ENCODE peak calls at places on chromosomes 13 and 19, in four cellular contexts. W is GM23338; L is CD4-positive, alpha-beta T cell; R is astrocyte. V is an unnamed sample.

GRCh38 chr13:20482275-20482761 is 43.3 kb downstream of the CRYL1 start:
- DNase-seq in W (no peak), L (no peak), R (no peak), V (no peak)

GRCh38 chr13:73984949-73985691 is 149.1 kb downstream of the KLF12 start:
- DNase-seq in W (peak; percentile 37), L (peak; percentile 75), R (no peak), V (no peak)

GRCh38 chr13:109422163-109422562 is 364.2 kb downstream of the IRS2 start:
- DNase-seq in W (no peak), L (no peak), R (no peak), V (no peak)

GRCh38 chr19:16115309-16116039 is 3.8 kb downstream of the RAB8A start:
- DNase-seq in W (no peak), L (no peak), R (no peak), V (no peak)

GRCh38 chr13:72127031-72127430 is 260.0 kb upstream of the DACH1 start:
- DNase-seq in W (peak; percentile 5), L (no peak), R (no peak), V (no peak)

GRCh38 chr13:97141564-97142005 is 80.5 kb upstream of the MBNL2 start:
- DNase-seq in W (peak; percentile 65), L (no peak), R (peak; percentile 85), V (peak; percentile 89)

GRCh38 chr19:6772866-6773322 is 386 bp downstream of the VAV1 start:
- DNase-seq in W (no peak), L (no peak), R (no peak), V (no peak)

GRCh38 chr13:52862358-52863206 is 14.1 kb upstream of the PCDH8 start:
- DNase-seq in W (peak; percentile 77), L (no peak), R (no peak), V (no peak)

GRCh38 chr19:10981496-10981895 is 20.7 kb downstream of the SMARCA4 start:
- DNase-seq in W (no peak), L (no peak), R (no peak), V (no peak)

GRCh38 chr19:39407394-39407643 is 672 bp downstream of the ZFP36 start:
- DNase-seq in W (no peak), L (no peak), R (no peak), V (no peak)

GRCh38 chr19:44891016-44891882 is at the start of gene TOMM40:
- DNase-seq in W (peak; percentile 81), L (peak; percentile 100), R (peak; percentile 98), V (peak; percentile 100)

GRCh38 chr13:106205871-106206270 is 329.6 kb downstream of the EFNB2 start:
- DNase-seq in W (peak; percentile 19), L (no peak), R (no peak), V (no peak)

GRCh38 chr13:112159575-112160547 is 92.9 kb downstream of the SOX1 start:
- DNase-seq in W (peak; percentile 42), L (no peak), R (no peak), V (no peak)

GRCh38 chr13:77285098-77285497 is 41.8 kb downstream of the MYCBP2 start:
- DNase-seq in W (no peak), L (no peak), R (no peak), V (no peak)

GRCh38 chr19:10430505-10431253 is 10.3 kb downstream of the PDE4A start:
- DNase-seq in W (peak; percentile 41), L (no peak), R (no peak), V (no peak)

GRCh38 chr13:70203661-70204229 is 95.5 kb upstream of the KLHL1 start:
- DNase-seq in W (peak; percentile 45), L (no peak), R (no peak), V (no peak)

GRCh38 chr13:33728271-33729037 is 89.5 kb upstream of the RFC3 start:
- DNase-seq in W (no peak), L (no peak), R (no peak), V (no peak)

GRCh38 chr19:38143847-38144246 is 80.2 kb downstream of the DPF1 start:
- DNase-seq in W (no peak), L (no peak), R (no peak), V (no peak)

GRCh38 chr13:46554971-46555370 is 2.0 kb downstream of the LRCH1 start:
- DNase-seq in W (no peak), L (no peak), R (no peak), V (no peak)

GRCh38 chr13:19681517-19681916 is 48.1 kb downstream of the MPHOSPH8 start:
- DNase-seq in W (peak; percentile 87), L (no peak), R (no peak), V (no peak)

GRCh38 chr13:51848674-51849073 is 3.7 kb upstream of the TMEM272 start:
- DNase-seq in W (no peak), L (no peak), R (peak; percentile 49), V (no peak)

GRCh38 chr13:31846984-31847752 is 107.8 kb downstream of the RXFP2 start:
- DNase-seq in W (peak; percentile 44), L (no peak), R (no peak), V (no peak)

GRCh38 chr13:74575729-74576125 is 441.5 kb upstream of the KLF12 start:
- DNase-seq in W (peak; percentile 86), L (peak; percentile 35), R (peak; percentile 49), V (peak; percentile 59)

GRCh38 chr13:20331949-20332348 is 99.8 kb upstream of the GJB6 start:
- DNase-seq in W (no peak), L (no peak), R (no peak), V (no peak)

GRCh38 chr19:4775627-4776152 is 15.8 kb upstream of the FEM1A start:
- DNase-seq in W (no peak), L (no peak), R (no peak), V (no peak)